ENCODE peak calls at places on chromosomes 12 and 14, in seven cellular contexts. P is astrocyte, L is GM23248, Z is IMR-90, S is OCI-LY7, R is trophoblast cell, O is H9. J is an unnamed sample.

GRCh38 chr12:1791104-1791927 is 29.0 kb upstream of the LRTM2 start:
- DNase-seq in L (peak), S (peak), R (peak), P (peak), Z (peak), O (no peak), J (peak)

GRCh38 chr12:95141305-95141704 is 67.9 kb upstream of the NR2C1 start:
- DNase-seq in P (no peak), L (no peak), O (no peak), R (no peak), Z (no peak), S (no peak), J (no peak)

GRCh38 chr12:23895792-23896218 is 53.7 kb downstream of the SOX5 start:
- DNase-seq in S (no peak), Z (no peak), R (no peak), L (no peak), P (peak), O (peak), J (no peak)

GRCh38 chr12:70806827-70807226 is 113.7 kb downstream of the PTPRR start:
- DNase-seq in R (no peak), Z (no peak), P (no peak), O (no peak), S (no peak), L (no peak), J (no peak)

GRCh38 chr12:4221157-4221556 is 52.4 kb upstream of the CCND2 start:
- DNase-seq in Z (peak), P (no peak), O (no peak), L (no peak), S (no peak), R (no peak), J (no peak)

GRCh38 chr14:54275997-54276396 is 120.8 kb upstream of the CDKN3 start:
- DNase-seq in O (no peak), Z (no peak), R (no peak), S (no peak), L (peak), P (no peak), J (no peak)

GRCh38 chr12:131061041-131061806 is 107.5 kb downstream of the ADGRD1 start:
- DNase-seq in Z (no peak), L (no peak), P (no peak), O (peak), S (peak), R (no peak), J (no peak)

GRCh38 chr14:34227834-34228662 is 234.0 kb downstream of the SPTSSA start:
- DNase-seq in Z (peak), R (peak), S (peak), P (peak), L (peak), O (peak), J (peak)

GRCh38 chr14:73239463-73240241 is 2.3 kb downstream of the PAPLN start:
- DNase-seq in R (no peak), O (peak), Z (peak), S (no peak), P (peak), L (peak), J (no peak)

GRCh38 chr12:111581434-111582132 is 17.5 kb downstream of the ATXN2 start:
- DNase-seq in O (no peak), P (no peak), L (no peak), R (no peak), Z (no peak), S (no peak), J (no peak)

GRCh38 chr14:30935445-30935844 is 61.1 kb downstream of the COCH start:
- DNase-seq in Z (no peak), P (no peak), L (peak), S (no peak), O (no peak), R (no peak), J (no peak)

DNA sequence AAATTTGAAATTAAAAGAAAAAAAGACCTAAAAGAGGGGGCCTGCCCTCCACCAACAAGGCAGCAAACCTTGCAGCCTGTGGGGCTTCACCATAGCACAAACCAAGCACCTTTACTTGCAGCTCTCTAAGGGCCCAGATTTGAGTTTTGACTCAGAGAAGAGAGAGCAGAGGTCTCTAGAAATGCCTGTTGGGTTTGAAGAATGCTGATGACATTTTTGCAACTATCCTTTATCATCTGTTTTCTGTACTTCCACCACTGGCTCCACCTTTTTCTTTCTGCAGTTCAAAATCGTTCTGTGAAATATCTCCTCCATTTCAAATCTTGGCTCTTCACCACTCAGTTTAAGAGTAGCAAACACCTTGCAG is 83.8 kb upstream of the HMGA2 start:
- DNase-seq in L (peak), P (peak), O (no peak), S (no peak), Z (no peak), R (no peak), J (no peak)
- H3K27ac ChIP-seq in L (no peak), P (peak), O (no peak), S (no peak), Z (peak), R (no peak), J (no peak)

GRCh38 chr14:88628452-88628851 is 65.6 kb downstream of the ZC3H14 start:
- DNase-seq in P (no peak), O (no peak), L (no peak), R (no peak), S (no peak), Z (no peak), J (no peak)

GRCh38 chr14:88632512-88632911 is 69.7 kb downstream of the ZC3H14 start:
- DNase-seq in Z (no peak), P (no peak), L (no peak), R (no peak), S (no peak), O (no peak), J (no peak)

GRCh38 chr14:88628033-88628432 is 65.2 kb downstream of the ZC3H14 start:
- DNase-seq in L (no peak), S (no peak), R (no peak), Z (no peak), P (no peak), O (no peak), J (no peak)

GRCh38 chr14:88631091-88631490 is 68.3 kb downstream of the ZC3H14 start:
- DNase-seq in L (no peak), S (no peak), O (no peak), Z (no peak), R (no peak), P (no peak), J (no peak)

GRCh38 chr14:88630565-88630964 is 67.7 kb downstream of the ZC3H14 start:
- DNase-seq in R (peak), S (no peak), L (peak), O (no peak), Z (peak), P (peak), J (no peak)
- H3K4me2 ChIP-seq in R (no peak), S (no peak), L (no peak), O (no peak), Z (no peak), P (peak), J (no peak)

GRCh38 chr12:104958009-104958945 is at the start of gene SLC41A2:
- DNase-seq in O (peak), Z (peak), S (peak), P (peak), R (peak), L (peak), J (peak)

GRCh38 chr12:104956870-104957301 is 1.2 kb downstream of the SLC41A2 start:
- DNase-seq in R (no peak), O (no peak), S (no peak), L (peak), Z (peak), P (no peak), J (no peak)

GRCh38 chr12:104957388-104958008 is 592 bp downstream of the SLC41A2 start:
- DNase-seq in L (peak), Z (no peak), R (peak), S (no peak), P (no peak), O (no peak), J (no peak)

GRCh38 chr12:104960464-104960863 is 2.4 kb upstream of the SLC41A2 start:
- DNase-seq in L (no peak), Z (no peak), P (no peak), R (no peak), S (no peak), O (no peak), J (no peak)

DNA sequence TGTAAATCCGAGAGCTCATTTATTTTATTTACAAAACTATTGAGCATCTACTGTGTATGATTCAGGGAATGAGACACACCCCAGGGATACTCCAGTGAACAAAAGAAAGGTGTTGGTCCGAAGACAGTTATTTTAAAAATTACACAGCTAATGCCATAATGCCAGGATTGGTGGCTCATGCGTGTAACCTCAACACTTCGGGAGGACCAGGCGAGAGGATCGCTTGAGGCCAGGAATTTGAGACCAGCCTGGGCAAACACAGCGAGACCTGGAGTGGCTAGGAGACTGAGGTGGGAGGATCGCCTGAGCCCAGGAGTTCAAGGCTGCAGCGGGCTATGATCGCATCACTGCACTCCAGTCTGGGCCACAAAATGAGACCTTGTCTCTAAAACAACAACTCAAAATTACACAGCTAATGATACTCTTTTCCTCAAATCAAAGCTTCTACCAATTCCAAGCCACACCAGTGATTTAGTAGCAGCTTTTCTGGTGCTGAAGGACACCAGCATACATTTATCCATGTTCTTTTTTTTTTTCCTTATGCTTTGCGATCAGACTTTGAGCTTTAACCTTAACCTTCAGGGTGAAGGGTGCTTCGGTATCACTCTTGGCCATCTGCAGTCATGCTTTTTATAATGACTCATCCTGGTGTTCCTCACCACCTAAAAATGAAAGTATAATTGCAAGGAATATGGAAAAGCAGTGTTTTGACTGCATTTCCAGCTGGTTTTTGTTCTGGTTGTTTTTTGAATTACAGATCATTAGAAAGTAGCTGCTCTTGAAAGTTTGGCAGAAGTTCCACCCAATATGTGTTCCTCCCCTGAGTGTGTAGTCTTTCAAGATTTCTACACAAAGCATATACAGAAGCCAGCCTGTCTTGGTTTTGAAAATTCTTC is 1.1 kb upstream of the SLC41A2 start:
- DNase-seq in O (peak), R (peak), P (peak), L (peak), S (peak), Z (peak), J (no peak)
- H3K27ac ChIP-seq in O (no peak), R (no peak), P (peak), L (peak), S (no peak), Z (no peak), J (no peak)

GRCh38 chr12:122458105-122459035 is 35.9 kb upstream of the CLIP1 start:
- DNase-seq in S (no peak), L (no peak), R (no peak), Z (no peak), P (no peak), O (no peak), J (no peak)

GRCh38 chr12:122454739-122455138 is 32.3 kb upstream of the CLIP1 start:
- DNase-seq in Z (no peak), S (no peak), L (no peak), P (no peak), O (no peak), R (no peak), J (no peak)

GRCh38 chr12:122460061-122460460 is 37.6 kb upstream of the CLIP1 start:
- DNase-seq in Z (no peak), L (no peak), O (no peak), P (no peak), S (no peak), R (no peak), J (no peak)

GRCh38 chr12:122459211-122459610 is 36.7 kb upstream of the CLIP1 start:
- DNase-seq in L (no peak), R (no peak), S (no peak), P (no peak), O (no peak), Z (no peak), J (no peak)

DNA sequence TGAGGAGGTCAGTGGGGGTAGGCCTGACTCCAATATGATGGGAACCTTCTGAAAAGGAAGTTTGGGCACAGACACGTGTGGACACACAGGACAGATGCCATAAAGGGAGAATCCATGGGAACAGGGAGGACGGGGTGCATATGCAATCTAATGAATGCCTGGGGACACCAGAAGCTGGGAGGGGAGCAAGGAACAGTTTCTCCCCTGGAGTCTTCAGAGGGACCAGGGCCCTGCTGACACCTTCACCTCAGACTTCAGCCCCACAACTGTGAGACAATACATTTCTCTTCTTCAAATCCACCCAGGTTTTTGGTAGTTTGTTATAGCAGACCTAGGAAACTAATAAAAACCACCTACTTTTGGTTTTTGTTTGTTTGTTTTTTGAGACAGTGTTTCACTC is 35.2 kb upstream of the CLIP1 start:
- DNase-seq in L (no peak), Z (no peak), S (no peak), R (no peak), P (no peak), O (no peak), J (no peak)
- H3K4me2 ChIP-seq in L (no peak), Z (no peak), S (no peak), R (no peak), P (no peak), O (no peak), J (no peak)

J was measured in Karpas-422.